ENCODE peak calls at places on chromosomes 16 and 17, in six cellular contexts. One of them, this sample, is unnamed. For H3K36me3, the result is how much of the 10 kb centered on the place peaks cover.

GRCh38 chr17:76546556-76547182 is 6.8 kb downstream of the PRCD start:
- DNase-seq in tibial artery: no peak
- DNase-seq in GM23338: peak
- DNase-seq in tibial nerve: no peak
- DNase-seq in colonic mucosa: no peak
- DNase-seq in lower lobe of right lung: no peak
- DNase-seq in this sample: peak

GRCh38 chr17:81251091-81251942 is 12.2 kb downstream of the NDUFAF8 start:
- DNase-seq in tibial artery: no peak
- DNase-seq in GM23338: no peak
- DNase-seq in tibial nerve: no peak
- DNase-seq in colonic mucosa: peak
- DNase-seq in lower lobe of right lung: no peak
- DNase-seq in this sample: no peak

GRCh38 chr16:3235856-3236669 is 1.1 kb upstream of the ZNF200 start:
- DNase-seq in tibial artery: peak
- DNase-seq in GM23338: peak
- DNase-seq in tibial nerve: no peak
- DNase-seq in colonic mucosa: peak
- DNase-seq in lower lobe of right lung: peak
- DNase-seq in this sample: no peak

GRCh38 chr16:84370723-84371552 is 2.6 kb downstream of the ATP2C2 start:
- DNase-seq in tibial artery: no peak
- DNase-seq in GM23338: no peak
- DNase-seq in tibial nerve: no peak
- DNase-seq in colonic mucosa: peak
- DNase-seq in lower lobe of right lung: no peak
- DNase-seq in this sample: no peak

GRCh38 chr17:54015734-54016133 is 193.0 kb downstream of the KIF2B start:
- DNase-seq in tibial artery: no peak
- DNase-seq in GM23338: no peak
- DNase-seq in tibial nerve: no peak
- DNase-seq in colonic mucosa: no peak
- DNase-seq in lower lobe of right lung: no peak
- DNase-seq in this sample: no peak

GRCh38 chr17:36072431-36073121 is 8.5 kb downstream of the CCL18 start:
- DNase-seq in tibial artery: peak
- DNase-seq in GM23338: peak
- DNase-seq in tibial nerve: peak
- DNase-seq in colonic mucosa: peak
- DNase-seq in lower lobe of right lung: peak
- DNase-seq in this sample: peak

GRCh38 chr17:14926526-14927122 is 338.5 kb downstream of the PMP22 start:
- DNase-seq in tibial artery: peak
- DNase-seq in GM23338: peak
- DNase-seq in tibial nerve: peak
- DNase-seq in colonic mucosa: peak
- DNase-seq in lower lobe of right lung: no peak
- DNase-seq in this sample: peak

GRCh38 chr17:43531955-43532354 is 14.2 kb downstream of the ETV4 start:
- DNase-seq in tibial artery: no peak
- DNase-seq in GM23338: no peak
- DNase-seq in tibial nerve: no peak
- DNase-seq in colonic mucosa: no peak
- DNase-seq in lower lobe of right lung: no peak
- DNase-seq in this sample: no peak

GRCh38 chr16:58814348-58814801 is 80.3 kb upstream of the GOT2 start:
- DNase-seq in tibial artery: peak
- DNase-seq in GM23338: peak
- DNase-seq in tibial nerve: peak
- DNase-seq in colonic mucosa: peak
- DNase-seq in lower lobe of right lung: peak
- DNase-seq in this sample: peak

GRCh38 chr17:57766307-57766943 is 21.3 kb upstream of the CCDC182 start:
- DNase-seq in tibial artery: no peak
- DNase-seq in GM23338: no peak
- DNase-seq in tibial nerve: no peak
- DNase-seq in colonic mucosa: no peak
- DNase-seq in lower lobe of right lung: no peak
- DNase-seq in this sample: no peak

GRCh38 chr16:4902038-4902437 is 34.9 kb downstream of the PPL start:
- DNase-seq in tibial artery: no peak
- DNase-seq in GM23338: no peak
- DNase-seq in tibial nerve: no peak
- DNase-seq in colonic mucosa: no peak
- DNase-seq in lower lobe of right lung: no peak
- DNase-seq in this sample: no peak

GRCh38 chr17:80980397-80981061 is 11.1 kb upstream of the CHMP6 start:
- DNase-seq in tibial artery: no peak
- DNase-seq in GM23338: no peak
- DNase-seq in tibial nerve: no peak
- DNase-seq in colonic mucosa: no peak
- DNase-seq in lower lobe of right lung: no peak
- DNase-seq in this sample: peak

GRCh38 chr17:46162871-46163270 is 30.4 kb downstream of the KANSL1 start:
- DNase-seq in tibial artery: no peak
- DNase-seq in GM23338: no peak
- DNase-seq in tibial nerve: no peak
- DNase-seq in colonic mucosa: no peak
- DNase-seq in lower lobe of right lung: no peak
- DNase-seq in this sample: no peak

GRCh38 chr17:58345500-58345899 is 6.5 kb downstream of the SUPT4H1 start:
- DNase-seq in tibial artery: no peak
- DNase-seq in GM23338: no peak
- DNase-seq in tibial nerve: no peak
- DNase-seq in colonic mucosa: no peak
- DNase-seq in lower lobe of right lung: no peak
- DNase-seq in this sample: no peak

GRCh38 chr16:8850279-8850885 is 18.4 kb downstream of the CARHSP1 start:
- DNase-seq in tibial artery: no peak
- DNase-seq in GM23338: no peak
- DNase-seq in tibial nerve: peak
- DNase-seq in colonic mucosa: peak
- DNase-seq in lower lobe of right lung: no peak
- DNase-seq in this sample: peak

GRCh38 chr17:792277-792676 is 10.1 kb downstream of the MRM3 start:
- DNase-seq in tibial artery: no peak
- DNase-seq in GM23338: peak
- DNase-seq in tibial nerve: no peak
- DNase-seq in colonic mucosa: no peak
- DNase-seq in lower lobe of right lung: peak
- DNase-seq in this sample: no peak

GRCh38 chr16:84284168-84284722 is 10.4 kb upstream of the WFDC1 start:
- DNase-seq in tibial artery: peak
- DNase-seq in GM23338: peak
- DNase-seq in tibial nerve: peak
- DNase-seq in colonic mucosa: peak
- DNase-seq in lower lobe of right lung: peak
- DNase-seq in this sample: no peak

GRCh38 chr17:74759243-74759801 is 10.9 kb downstream of the NHERF1 start:
- DNase-seq in tibial artery: no peak
- DNase-seq in GM23338: no peak
- DNase-seq in tibial nerve: no peak
- DNase-seq in colonic mucosa: no peak
- DNase-seq in lower lobe of right lung: no peak
- DNase-seq in this sample: no peak
- TF ChIP-seq CTCF in tibial artery: no peak
- TF ChIP-seq CTCF in GM23338: no peak
- TF ChIP-seq CTCF in tibial nerve: no peak
- TF ChIP-seq CTCF in colonic mucosa: no peak
- TF ChIP-seq CTCF in lower lobe of right lung: no peak
- TF ChIP-seq CTCF in this sample: no peak

GRCh38 chr17:37743612-37743874 is 1.3 kb downstream of the HNF1B start:
- DNase-seq in tibial artery: no peak
- DNase-seq in GM23338: no peak
- DNase-seq in tibial nerve: no peak
- DNase-seq in colonic mucosa: peak
- DNase-seq in lower lobe of right lung: peak
- DNase-seq in this sample: no peak
- H3K4me3 ChIP-seq in tibial artery: no peak
- H3K4me3 ChIP-seq in GM23338: peak
- H3K4me3 ChIP-seq in tibial nerve: peak
- H3K4me3 ChIP-seq in colonic mucosa: peak
- H3K4me3 ChIP-seq in lower lobe of right lung: peak
- H3K4me3 ChIP-seq in this sample: no peak

GRCh38 chr16:56833243-56833970 is 31.6 kb upstream of the SLC12A3 start:
- DNase-seq in tibial artery: no peak
- DNase-seq in GM23338: no peak
- DNase-seq in tibial nerve: no peak
- DNase-seq in colonic mucosa: no peak
- DNase-seq in lower lobe of right lung: no peak
- DNase-seq in this sample: no peak
- H3K36me3 ChIP-seq in tibial artery: under half
- H3K36me3 ChIP-seq in GM23338: under half
- H3K36me3 ChIP-seq in tibial nerve: under half
- H3K36me3 ChIP-seq in colonic mucosa: under half
- H3K36me3 ChIP-seq in lower lobe of right lung: half or more
- H3K36me3 ChIP-seq in this sample: under half

GRCh38 chr17:56630202-56630601 is 36.7 kb downstream of the NOG start:
- DNase-seq in tibial artery: no peak
- DNase-seq in GM23338: no peak
- DNase-seq in tibial nerve: no peak
- DNase-seq in colonic mucosa: no peak
- DNase-seq in lower lobe of right lung: no peak
- DNase-seq in this sample: no peak
- TF ChIP-seq CTCF in tibial artery: no peak
- TF ChIP-seq CTCF in GM23338: no peak
- TF ChIP-seq CTCF in tibial nerve: no peak
- TF ChIP-seq CTCF in colonic mucosa: no peak
- TF ChIP-seq CTCF in lower lobe of right lung: no peak
- TF ChIP-seq CTCF in this sample: no peak

GRCh38 chr16:89246383-89246902 is 28.9 kb downstream of the ZNF778 start:
- DNase-seq in tibial artery: no peak
- DNase-seq in GM23338: no peak
- DNase-seq in tibial nerve: no peak
- DNase-seq in colonic mucosa: no peak
- DNase-seq in lower lobe of right lung: peak
- DNase-seq in this sample: no peak
- H3K4me3 ChIP-seq in tibial artery: peak
- H3K4me3 ChIP-seq in GM23338: peak
- H3K4me3 ChIP-seq in tibial nerve: no peak
- H3K4me3 ChIP-seq in colonic mucosa: peak
- H3K4me3 ChIP-seq in lower lobe of right lung: peak
- H3K4me3 ChIP-seq in this sample: peak

GRCh38 chr17:48062273-48062672 is 14.1 kb downstream of the NFE2L1 start:
- DNase-seq in tibial artery: no peak
- DNase-seq in GM23338: no peak
- DNase-seq in tibial nerve: no peak
- DNase-seq in colonic mucosa: no peak
- DNase-seq in lower lobe of right lung: no peak
- DNase-seq in this sample: no peak
- H3K36me3 ChIP-seq in tibial artery: half or more
- H3K36me3 ChIP-seq in GM23338: half or more
- H3K36me3 ChIP-seq in tibial nerve: under half
- H3K36me3 ChIP-seq in colonic mucosa: under half
- H3K36me3 ChIP-seq in lower lobe of right lung: half or more
- H3K36me3 ChIP-seq in this sample: half or more

This sample was measured in brain microvascular endothelial cell.